ENCODE peak calls at places on chromosomes 11 and 22, in ten cellular contexts. F is GM23248, R is GM12878, T is cardiac muscle cell, J is upper lobe of right lung, A is neural progenitor cell, D is PC-3, K is fibroblast of lung, B is aorta, C is transverse colon. N is an unnamed sample.
A peak's percentile ranks its signal among the peaks of the same experiment; 100 is the strongest.

GRCh38 chr11:102730036-102730815 is 5.5 kb upstream of the MMP8 start:
- DNase-seq in F (peak; percentile 38), R (no peak), T (no peak), J (no peak), A (no peak), D (no peak), K (peak; percentile 51), B (no peak), C (no peak), N (peak; percentile 16)

GRCh38 chr11:102539567-102539966 is 9.0 kb upstream of the MMP7 start:
- DNase-seq in F (no peak), R (no peak), T (no peak), J (no peak), A (no peak), D (no peak), K (no peak), B (no peak), C (no peak), N (no peak)

GRCh38 chr11:5489571-5490357 is 1.3 kb downstream of the OR52D1 start:
- DNase-seq in F (no peak), R (no peak), T (no peak), J (no peak), A (no peak), D (no peak), K (no peak), B (no peak), C (no peak), N (no peak)

GRCh38 chr11:14418801-14419417 is 59.9 kb upstream of the RRAS2 start:
- DNase-seq in F (peak; percentile 17), R (no peak), T (no peak), J (no peak), A (peak; percentile 61), D (peak; percentile 75), K (no peak), B (no peak), C (no peak), N (no peak)

GRCh38 chr22:29143848-29144785 is 61.6 kb upstream of the EMID1 start:
- DNase-seq in F (no peak), R (no peak), T (peak; percentile 50), J (no peak), A (no peak), D (no peak), K (no peak), B (no peak), C (no peak), N (peak; percentile 91)

GRCh38 chr11:67022961-67023956 is at the start of gene SYT12:
- DNase-seq in F (peak; percentile 61), R (no peak), T (peak; percentile 43), J (no peak), A (peak; percentile 65), D (peak; percentile 37), K (no peak), B (no peak), C (no peak), N (no peak)

GRCh38 chr22:47175761-47176359 is 413.4 kb downstream of the TBC1D22A start:
- DNase-seq in F (no peak), R (no peak), T (no peak), J (peak; percentile 63), A (no peak), D (no peak), K (no peak), B (peak; percentile 44), C (peak; percentile 7), N (no peak)

GRCh38 chr11:65501530-65502273 is 2.9 kb downstream of the MALAT1 start:
- DNase-seq in F (peak; percentile 64), R (no peak), T (no peak), J (no peak), A (no peak), D (no peak), K (peak; percentile 61), B (peak; percentile 42), C (no peak), N (no peak)

GRCh38 chr22:35838849-35839646 is 121.4 kb downstream of the APOL5 start:
- DNase-seq in F (peak; percentile 91), R (no peak), T (peak; percentile 60), J (no peak), A (peak; percentile 68), D (peak; percentile 54), K (peak; percentile 87), B (no peak), C (peak; percentile 28), N (peak; percentile 71)

GRCh38 chr22:24985824-24986214 is 33.3 kb downstream of the KIAA1671 start:
- DNase-seq in F (peak; percentile 27), R (no peak), T (no peak), J (no peak), A (no peak), D (peak; percentile 77), K (peak; percentile 73), B (peak; percentile 72), C (no peak), N (no peak)

GRCh38 chr11:66267379-66268209 is 845 bp upstream of the RAB1B start:
- DNase-seq in F (peak; percentile 90), R (peak; percentile 54), T (peak; percentile 90), J (peak; percentile 93), A (peak; percentile 93), D (peak; percentile 81), K (peak; percentile 88), B (peak; percentile 92), C (peak; percentile 92), N (peak; percentile 89)

GRCh38 chr22:45096256-45096907 is 67.3 kb upstream of the NUP50 start:
- DNase-seq in F (peak; percentile 75), R (no peak), T (peak; percentile 73), J (no peak), A (peak; percentile 80), D (peak; percentile 72), K (peak; percentile 61), B (peak; percentile 57), C (peak; percentile 61), N (peak; percentile 43)

GRCh38 chr11:75349540-75350116 is 1.8 kb downstream of the ARRB1 start:
- DNase-seq in F (no peak), R (no peak), T (no peak), J (peak; percentile 76), A (peak; percentile 52), D (no peak), K (no peak), B (peak; percentile 76), C (no peak), N (no peak)
- H3K27ac ChIP-seq in F (no peak overlapping the region), R (no peak overlapping the region), T (peak overlapping the region; percentile 45), J (peak overlapping the region; percentile 95), A (no peak overlapping the region), D (no peak overlapping the region), K (no peak overlapping the region), B (no peak overlapping the region), C (peak overlapping the region; percentile 91), N (peak overlapping the region; percentile 99)

DNA sequence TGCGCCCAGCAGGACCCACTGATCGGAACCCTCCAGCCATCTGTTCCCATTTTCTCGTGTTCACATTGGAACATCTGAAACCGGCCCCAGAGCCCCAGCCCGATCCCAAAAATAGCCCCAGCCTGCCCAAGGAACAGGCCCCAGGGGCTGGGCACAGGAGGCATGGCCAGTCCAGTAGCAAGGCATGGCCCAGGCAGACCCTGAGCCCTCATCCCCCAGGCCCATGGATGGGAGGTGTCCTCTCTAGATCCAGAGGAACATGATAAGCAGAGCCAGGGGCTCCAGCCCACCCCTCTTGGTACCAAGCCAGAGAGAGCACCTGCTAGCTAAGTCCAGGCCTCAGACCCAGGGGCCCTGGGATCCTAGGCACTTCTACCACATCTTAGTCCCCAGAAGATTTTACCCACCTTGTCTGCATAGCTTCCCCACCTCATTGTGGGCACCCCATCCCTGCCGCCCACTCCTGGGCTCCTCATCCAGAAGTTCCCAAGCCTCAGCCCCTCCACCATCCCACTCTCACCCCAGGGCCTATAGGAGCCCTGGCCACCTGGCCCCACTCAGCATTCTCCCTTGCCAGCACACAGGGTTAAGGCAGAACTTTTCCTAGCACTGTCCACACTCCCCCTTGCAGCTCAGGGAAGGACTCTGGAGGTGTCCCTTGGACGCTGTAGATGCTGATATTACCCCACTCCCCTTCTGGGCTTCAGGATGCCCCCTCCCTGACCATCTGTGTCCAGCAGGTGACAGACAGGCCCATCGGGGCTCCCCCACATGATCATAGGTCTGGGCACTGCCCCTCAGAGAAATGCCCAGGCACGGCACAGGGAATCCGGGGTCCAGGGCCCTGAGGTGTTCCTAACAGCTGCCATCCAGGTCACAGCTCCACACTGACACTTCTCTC is 9.5 kb downstream of the BCL9L start:
- DNase-seq in F (peak; percentile 26), R (no peak), T (no peak), J (no peak), A (no peak), D (no peak), K (no peak), B (no peak), C (no peak), N (no peak)
- H3K4me3 ChIP-seq in F (peak overlapping the region; percentile 53), R (peak overlapping the region; percentile 11), T (no peak overlapping the region), J (peak overlapping the region; percentile 1), A (peak overlapping the region; percentile 18), D (peak overlapping the region; percentile 45), K (no peak overlapping the region), B (no peak overlapping the region), C (no peak overlapping the region), N (no peak overlapping the region)

GRCh38 chr11:121933294-121933693 is 182.7 kb downstream of the BLID start:
- DNase-seq in F (no peak), R (no peak), T (no peak), J (no peak), A (no peak), D (no peak), K (no peak), B (no peak), C (no peak), N (no peak)
- H3K4me1 ChIP-seq in F (peaks cover 60% of the 10 kb centered on the region), R (peaks cover 3% of the 10 kb centered on the region), T (peaks cover 22% of the 10 kb centered on the region), J (peaks cover 11% of the 10 kb centered on the region), A (peaks cover 23% of the 10 kb centered on the region), D (peaks cover 51% of the 10 kb centered on the region), K (peaks cover 15% of the 10 kb centered on the region), B (no peaks in the 10 kb centered on the region), C (no peaks in the 10 kb centered on the region), N (peaks cover 27% of the 10 kb centered on the region)

GRCh38 chr11:69088676-69089146 is 40.0 kb downstream of the TPCN2 start:
- DNase-seq in F (peak; percentile 80), R (peak; percentile 28), T (peak; percentile 84), J (no peak), A (peak; percentile 86), D (peak; percentile 93), K (peak; percentile 82), B (peak; percentile 73), C (peak; percentile 79), N (peak; percentile 81)
- H3K27ac ChIP-seq in F (peak overlapping the region; percentile 51), R (no peak overlapping the region), T (peak overlapping the region; percentile 62), J (no peak overlapping the region), A (no peak overlapping the region), D (peak overlapping the region; percentile 12), K (peak overlapping the region; percentile 34), B (no peak overlapping the region), C (no peak overlapping the region), N (no peak overlapping the region)

DNA sequence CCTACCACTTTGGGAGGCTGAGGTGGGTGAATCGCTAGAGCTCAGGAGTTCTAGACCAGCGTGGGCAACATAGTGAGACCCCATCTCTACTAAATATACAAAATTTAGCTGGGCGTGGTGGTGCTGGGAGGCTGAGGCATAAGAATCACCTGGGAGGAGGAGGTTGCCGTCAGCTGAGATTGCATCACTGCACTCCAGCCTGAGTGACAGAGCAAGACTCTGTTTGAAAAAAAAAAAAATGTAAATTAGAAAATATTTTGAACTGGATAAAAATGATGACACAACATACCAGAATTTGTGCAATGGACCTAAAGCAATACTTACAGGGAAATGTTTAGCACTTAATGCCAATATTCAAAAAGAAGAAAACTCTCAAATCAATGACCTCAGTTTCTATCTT is 46.4 kb downstream of the ATG16L2 start:
- DNase-seq in F (no peak), R (no peak), T (no peak), J (no peak), A (no peak), D (no peak), K (no peak), B (no peak), C (no peak), N (no peak)
- H3K4me3 ChIP-seq in F (no peak overlapping the region), R (no peak overlapping the region), T (no peak overlapping the region), J (no peak overlapping the region), A (no peak overlapping the region), D (no peak overlapping the region), K (no peak overlapping the region), B (no peak overlapping the region), C (no peak overlapping the region), N (no peak overlapping the region)

GRCh38 chr11:44960200-44960845 is 9.6 kb upstream of the TP53I11 start:
- DNase-seq in F (peak; percentile 49), R (no peak), T (no peak), J (no peak), A (no peak), D (no peak), K (no peak), B (no peak), C (no peak), N (no peak)
- H3K4me1 ChIP-seq in F (peaks cover 2% of the 10 kb centered on the region), R (no peaks in the 10 kb centered on the region), T (peaks cover 28% of the 10 kb centered on the region), J (peaks cover 12% of the 10 kb centered on the region), A (peaks cover 70% of the 10 kb centered on the region), D (peaks cover 4% of the 10 kb centered on the region), K (peaks cover 6% of the 10 kb centered on the region), B (no peaks in the 10 kb centered on the region), C (peaks cover 25% of the 10 kb centered on the region), N (peaks cover 14% of the 10 kb centered on the region)